ENCODE peak calls at places on chromosomes 13 and 19, in five cellular contexts. F is body of pancreas; O is stomach; C is HFF-Myc; B is stimulated activated CD8-positive, alpha-beta memory T cell treated with anti-CD3 and anti-CD28 coated beads, Interleukin-12 subunit alpha, Interleukin-12 subunit beta, amount 100 ng/mL, for 4 hours. M is an unnamed sample.

GRCh38 chr19:39518458-39518857 is 3.5 kb downstream of the SELENOV start:
- DNase-seq in F (no peak), O (no peak), C (no peak), B (no peak), M (no peak)

GRCh38 chr13:32267836-32268439 is 47.2 kb downstream of the ZAR1L start:
- DNase-seq in F (peak), O (peak), C (no peak), B (no peak), M (no peak)

GRCh38 chr19:32873560-32873959 is 4.0 kb upstream of the SLC7A9 start:
- DNase-seq in F (no peak), O (no peak), C (no peak), B (no peak), M (no peak)

GRCh38 chr13:64551755-64552154 is 2678.4 kb downstream of the PCDH9 start:
- DNase-seq in F (no peak), O (no peak), C (peak), B (no peak), M (peak)

GRCh38 chr13:33228645-33229445 is 56.7 kb downstream of the STARD13 start:
- DNase-seq in F (no peak), O (no peak), C (no peak), B (no peak), M (peak)

GRCh38 chr13:29516880-29517279 is 78.6 kb downstream of the SLC7A1 start:
- DNase-seq in F (no peak), O (no peak), C (no peak), B (no peak), M (no peak)

GRCh38 chr19:29843180-29844051 is 31.6 kb downstream of the CCNE1 start:
- DNase-seq in F (no peak), O (no peak), C (no peak), B (no peak), M (no peak)

GRCh38 chr19:35031072-35031881 is 1.0 kb downstream of the SCN1B start:
- DNase-seq in F (no peak), O (no peak), C (no peak), B (no peak), M (peak)

GRCh38 chr13:41058229-41059070 is 2.9 kb upstream of the WBP4 start:
- DNase-seq in F (peak), O (no peak), C (no peak), B (no peak), M (no peak)

GRCh38 chr19:50423279-50424113 is 4.8 kb downstream of the SPIB start:
- DNase-seq in F (no peak), O (no peak), C (no peak), B (no peak), M (no peak)